ENCODE peak calls at places on chromosomes 7 and 10, in four cellular contexts. One of them, this sample, is unnamed.

GRCh38 chr10:79093658-79094411 is 25.1 kb downstream of the ZMIZ1 start:
- DNase-seq in nephron progenitor cell: no peak
- DNase-seq in AG10803: no peak
- DNase-seq in GM10248: no peak
- DNase-seq in this sample: no peak

GRCh38 chr10:75110006-75110632 is 1.3 kb upstream of the SAMD8 start:
- DNase-seq in nephron progenitor cell: no peak
- DNase-seq in AG10803: no peak
- DNase-seq in GM10248: no peak
- DNase-seq in this sample: no peak

GRCh38 chr10:67763499-67764011 is 67.6 kb upstream of the CTNNA3 start:
- DNase-seq in nephron progenitor cell: peak; percentile 75
- DNase-seq in AG10803: peak; percentile 39
- DNase-seq in GM10248: peak; percentile 72
- DNase-seq in this sample: peak; percentile 58

GRCh38 chr10:90921906-90922305 is 1.0 kb upstream of the ANKRD1 start:
- DNase-seq in nephron progenitor cell: no peak
- DNase-seq in AG10803: no peak
- DNase-seq in GM10248: no peak
- DNase-seq in this sample: no peak

GRCh38 chr7:24328050-24328449 is 44.1 kb downstream of the NPY start:
- DNase-seq in nephron progenitor cell: no peak
- DNase-seq in AG10803: no peak
- DNase-seq in GM10248: no peak
- DNase-seq in this sample: no peak

GRCh38 chr7:11193131-11193867 is 219.6 kb downstream of the PHF14 start:
- DNase-seq in nephron progenitor cell: peak; percentile 41
- DNase-seq in AG10803: peak; percentile 65
- DNase-seq in GM10248: no peak
- DNase-seq in this sample: no peak

GRCh38 chr7:88243345-88243909 is 23.6 kb upstream of the SRI start:
- DNase-seq in nephron progenitor cell: no peak
- DNase-seq in AG10803: peak; percentile 41
- DNase-seq in GM10248: peak; percentile 21
- DNase-seq in this sample: peak; percentile 29

GRCh38 chr7:111356941-111357340 is 205.4 kb downstream of the IMMP2L start:
- DNase-seq in nephron progenitor cell: no peak
- DNase-seq in AG10803: peak; percentile 9
- DNase-seq in GM10248: no peak
- DNase-seq in this sample: no peak

GRCh38 chr10:119370972-119371703 is 163.8 kb downstream of the GRK5 start:
- DNase-seq in nephron progenitor cell: no peak
- DNase-seq in AG10803: peak; percentile 97
- DNase-seq in GM10248: no peak
- DNase-seq in this sample: no peak

GRCh38 chr10:133347636-133348517 is 704 bp downstream of the PRAP1 start:
- DNase-seq in nephron progenitor cell: no peak
- DNase-seq in AG10803: no peak
- DNase-seq in GM10248: no peak
- DNase-seq in this sample: no peak

GRCh38 chr7:151313857-151314256 is 27.8 kb upstream of the NUB1 start:
- DNase-seq in nephron progenitor cell: no peak
- DNase-seq in AG10803: peak; percentile 43
- DNase-seq in GM10248: no peak
- DNase-seq in this sample: no peak

GRCh38 chr7:123535517-123535916 is 1.1 kb upstream of the IQUB start:
- DNase-seq in nephron progenitor cell: no peak
- DNase-seq in AG10803: no peak
- DNase-seq in GM10248: no peak
- DNase-seq in this sample: no peak

GRCh38 chr10:23081156-23081833 is 14.1 kb upstream of the MSRB2 start:
- DNase-seq in nephron progenitor cell: no peak
- DNase-seq in AG10803: peak; percentile 24
- DNase-seq in GM10248: no peak
- DNase-seq in this sample: no peak

GRCh38 chr10:119761106-119761505 is 35.3 kb downstream of the INPP5F start:
- DNase-seq in nephron progenitor cell: no peak
- DNase-seq in AG10803: peak; percentile 86
- DNase-seq in GM10248: no peak
- DNase-seq in this sample: no peak

GRCh38 chr7:70589010-70589409 is 542.9 kb upstream of the GALNT17 start:
- DNase-seq in nephron progenitor cell: no peak
- DNase-seq in AG10803: no peak
- DNase-seq in GM10248: no peak
- DNase-seq in this sample: no peak

GRCh38 chr10:91251430-91252056 is 31.1 kb downstream of the PCGF5 start:
- DNase-seq in nephron progenitor cell: peak; percentile 42
- DNase-seq in AG10803: peak; percentile 55
- DNase-seq in GM10248: peak; percentile 31
- DNase-seq in this sample: peak; percentile 22

GRCh38 chr10:22712959-22713852 is 1.2 kb downstream of the PIP4K2A start:
- DNase-seq in nephron progenitor cell: peak; percentile 50
- DNase-seq in AG10803: peak; percentile 27
- DNase-seq in GM10248: peak; percentile 45
- DNase-seq in this sample: peak; percentile 41

GRCh38 chr7:66542528-66543373 is 85.9 kb upstream of the KCTD7 start:
- DNase-seq in nephron progenitor cell: no peak
- DNase-seq in AG10803: peak; percentile 42
- DNase-seq in GM10248: no peak
- DNase-seq in this sample: no peak

GRCh38 chr10:31096161-31096560 is 64.5 kb upstream of the ZNF438 start:
- DNase-seq in nephron progenitor cell: no peak
- DNase-seq in AG10803: no peak
- DNase-seq in GM10248: no peak
- DNase-seq in this sample: no peak

GRCh38 chr10:106436123-106436740 is 728.3 kb downstream of the SORCS1 start:
- DNase-seq in nephron progenitor cell: no peak
- DNase-seq in AG10803: peak; percentile 2
- DNase-seq in GM10248: no peak
- DNase-seq in this sample: no peak

GRCh38 chr7:19327011-19327410 is 181.8 kb upstream of the FERD3L start:
- DNase-seq in nephron progenitor cell: no peak
- DNase-seq in AG10803: no peak
- DNase-seq in GM10248: no peak
- DNase-seq in this sample: no peak

GRCh38 chr10:13984647-13985155 is 346.0 kb downstream of the FRMD4A start:
- DNase-seq in nephron progenitor cell: no peak
- DNase-seq in AG10803: peak; percentile 94
- DNase-seq in GM10248: no peak
- DNase-seq in this sample: no peak

GRCh38 chr10:104247513-104248146 is 7.1 kb upstream of the GSTO1 start:
- DNase-seq in nephron progenitor cell: no peak
- DNase-seq in AG10803: no peak
- DNase-seq in GM10248: no peak
- DNase-seq in this sample: no peak

GRCh38 chr10:50862719-50863118 is 22.7 kb downstream of the A1CF start:
- DNase-seq in nephron progenitor cell: no peak
- DNase-seq in AG10803: no peak
- DNase-seq in GM10248: no peak
- DNase-seq in this sample: no peak

GRCh38 chr10:50653142-50653541 is 29.4 kb upstream of the SGMS1 start:
- DNase-seq in nephron progenitor cell: no peak
- DNase-seq in AG10803: peak; percentile 35
- DNase-seq in GM10248: no peak
- DNase-seq in this sample: no peak

GRCh38 chr10:130763071-130763470 is 548.5 kb downstream of the TCERG1L start:
- DNase-seq in nephron progenitor cell: no peak
- DNase-seq in AG10803: no peak
- DNase-seq in GM10248: no peak
- DNase-seq in this sample: no peak

GRCh38 chr10:13950543-13950939 is 363.8 kb downstream of the PRPF18 start:
- DNase-seq in nephron progenitor cell: no peak
- DNase-seq in AG10803: no peak
- DNase-seq in GM10248: no peak
- DNase-seq in this sample: no peak

GRCh38 chr7:52956379-52956915 is 79.0 kb upstream of the POM121L12 start:
- DNase-seq in nephron progenitor cell: no peak
- DNase-seq in AG10803: no peak
- DNase-seq in GM10248: no peak
- DNase-seq in this sample: no peak

GRCh38 chr10:38094923-38095574 is 912 bp downstream of the ZNF37A start:
- DNase-seq in nephron progenitor cell: no peak
- DNase-seq in AG10803: no peak
- DNase-seq in GM10248: no peak
- DNase-seq in this sample: peak; percentile 15

GRCh38 chr10:96645191-96645721 is 58.4 kb upstream of the TM9SF3 start:
- DNase-seq in nephron progenitor cell: no peak
- DNase-seq in AG10803: no peak
- DNase-seq in GM10248: peak; percentile 46
- DNase-seq in this sample: no peak

GRCh38 chr10:104254493-104255243 is at the start of gene GSTO1:
- DNase-seq in nephron progenitor cell: peak; percentile 70
- DNase-seq in AG10803: peak; percentile 77
- DNase-seq in GM10248: peak; percentile 77
- DNase-seq in this sample: peak; percentile 72

GRCh38 chr10:130960531-130960930 is 351.0 kb downstream of the TCERG1L start:
- DNase-seq in nephron progenitor cell: no peak
- DNase-seq in AG10803: no peak
- DNase-seq in GM10248: no peak
- DNase-seq in this sample: no peak

GRCh38 chr7:29038463-29038862 is 80.3 kb upstream of the TRIL start:
- DNase-seq in nephron progenitor cell: no peak
- DNase-seq in AG10803: peak; percentile 22
- DNase-seq in GM10248: no peak
- DNase-seq in this sample: no peak

GRCh38 chr10:90857635-90858488 is at the start of gene HTR7:
- DNase-seq in nephron progenitor cell: peak; percentile 85
- DNase-seq in AG10803: peak; percentile 46
- DNase-seq in GM10248: peak; percentile 78
- DNase-seq in this sample: peak; percentile 82

GRCh38 chr10:32348297-32349198 is 1.6 kb upstream of the EPC1 start:
- DNase-seq in nephron progenitor cell: no peak
- DNase-seq in AG10803: no peak
- DNase-seq in GM10248: no peak
- DNase-seq in this sample: no peak

GRCh38 chr7:390761-391410 is 100.9 kb downstream of the FOXL3 start:
- DNase-seq in nephron progenitor cell: no peak
- DNase-seq in AG10803: no peak
- DNase-seq in GM10248: no peak
- DNase-seq in this sample: no peak

GRCh38 chr7:45625714-45626440 is 51.7 kb downstream of the ADCY1 start:
- DNase-seq in nephron progenitor cell: no peak
- DNase-seq in AG10803: peak; percentile 12
- DNase-seq in GM10248: no peak
- DNase-seq in this sample: no peak
- TF ChIP-seq CTCF in nephron progenitor cell: no peak
- TF ChIP-seq CTCF in AG10803: no peak
- TF ChIP-seq CTCF in GM10248: no peak
- TF ChIP-seq CTCF in this sample: no peak

DNA sequence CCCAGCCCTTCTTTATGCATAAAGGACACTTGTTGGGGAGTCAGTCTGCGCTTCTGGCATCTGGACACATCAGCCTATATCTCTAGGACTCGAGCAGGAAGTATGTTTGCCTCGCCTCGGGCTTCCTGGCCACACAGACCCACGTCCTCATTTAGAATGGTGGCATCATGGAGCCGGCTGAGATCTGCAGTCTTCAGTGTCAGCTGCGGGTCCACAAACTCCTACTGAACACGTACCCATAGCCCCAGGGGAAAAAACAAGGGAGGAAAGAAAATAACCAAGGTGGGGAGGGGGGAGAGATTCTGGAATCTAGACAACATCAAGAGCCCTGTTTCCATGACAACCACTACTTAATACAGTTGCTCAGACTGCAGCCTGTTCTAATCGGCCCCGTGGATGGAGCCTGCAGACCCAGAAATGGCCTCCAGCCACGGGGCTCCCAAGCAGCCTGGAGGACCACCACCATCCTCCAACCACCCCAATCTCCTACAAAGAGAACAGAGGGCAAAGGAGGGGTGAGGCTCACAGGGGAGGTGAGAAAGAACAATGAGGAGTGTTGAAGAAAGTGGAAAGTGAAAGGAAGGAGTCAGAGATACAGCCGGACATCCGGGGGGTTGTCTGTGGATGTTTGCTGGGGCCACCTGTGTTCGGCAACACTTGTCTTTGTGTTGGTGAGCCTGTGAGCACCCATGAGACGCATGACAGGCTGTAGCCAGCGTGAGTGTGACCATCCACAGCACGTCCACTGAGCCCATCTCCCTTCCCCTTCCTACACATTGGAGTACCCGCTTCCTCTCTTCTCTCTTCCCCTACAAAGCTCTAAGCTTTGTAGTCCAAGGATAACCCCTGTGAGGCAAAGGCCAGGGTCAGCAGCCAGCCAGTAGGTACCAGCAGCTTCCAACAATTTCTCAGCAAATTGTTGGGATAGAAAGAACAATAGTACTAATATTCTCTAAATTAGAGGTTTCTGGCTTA is 141.0 kb downstream of the PLXNA4 start:
- DNase-seq in nephron progenitor cell: no peak
- DNase-seq in AG10803: no peak
- DNase-seq in GM10248: no peak
- DNase-seq in this sample: no peak
- TF ChIP-seq CTCF in nephron progenitor cell: no peak
- TF ChIP-seq CTCF in AG10803: no peak
- TF ChIP-seq CTCF in GM10248: no peak
- TF ChIP-seq CTCF in this sample: no peak

GRCh38 chr7:142784096-142784495 is 13.3 kb downstream of the PRSS2 start:
- DNase-seq in nephron progenitor cell: no peak
- DNase-seq in AG10803: no peak
- DNase-seq in GM10248: no peak
- DNase-seq in this sample: no peak
- TF ChIP-seq CTCF in nephron progenitor cell: no peak
- TF ChIP-seq CTCF in AG10803: no peak
- TF ChIP-seq CTCF in GM10248: no peak
- TF ChIP-seq CTCF in this sample: no peak

GRCh38 chr7:27143950-27144798 is 693 bp upstream of the HOXA5 start:
- DNase-seq in nephron progenitor cell: no peak
- DNase-seq in AG10803: no peak
- DNase-seq in GM10248: no peak
- DNase-seq in this sample: no peak
- TF ChIP-seq CTCF in nephron progenitor cell: peak; percentile 6
- TF ChIP-seq CTCF in AG10803: no peak
- TF ChIP-seq CTCF in GM10248: no peak
- TF ChIP-seq CTCF in this sample: no peak

DNA sequence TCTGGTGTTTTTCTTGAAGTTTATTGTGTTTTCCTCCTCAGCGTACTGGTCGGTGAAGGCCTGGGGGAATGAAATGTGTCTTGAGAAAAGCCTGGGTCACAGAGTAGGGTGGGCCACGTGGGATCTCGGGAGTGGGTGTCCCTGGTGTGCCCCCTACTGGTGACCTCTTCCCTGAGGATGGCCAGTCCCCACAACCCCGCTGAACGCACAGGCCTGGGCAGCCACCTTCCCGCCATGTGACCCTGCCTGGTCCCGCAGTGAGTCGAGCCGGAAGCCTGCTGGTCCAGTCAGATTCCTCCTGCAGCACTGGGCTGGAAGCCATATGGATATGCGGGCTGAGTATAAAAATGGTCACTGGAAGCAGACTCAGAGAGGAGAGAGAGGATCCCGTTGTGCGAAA is 52.9 kb upstream of the GNA12 start:
- DNase-seq in nephron progenitor cell: no peak
- DNase-seq in AG10803: no peak
- DNase-seq in GM10248: no peak
- DNase-seq in this sample: no peak
- TF ChIP-seq CTCF in nephron progenitor cell: no peak
- TF ChIP-seq CTCF in AG10803: no peak
- TF ChIP-seq CTCF in GM10248: no peak
- TF ChIP-seq CTCF in this sample: no peak

GRCh38 chr7:138835087-138835486 is 37.1 kb upstream of the ATP6V0A4 start:
- DNase-seq in nephron progenitor cell: no peak
- DNase-seq in AG10803: no peak
- DNase-seq in GM10248: no peak
- DNase-seq in this sample: no peak
- TF ChIP-seq CTCF in nephron progenitor cell: no peak
- TF ChIP-seq CTCF in AG10803: no peak
- TF ChIP-seq CTCF in GM10248: no peak
- TF ChIP-seq CTCF in this sample: no peak